ENCODE peak calls at places on chromosomes 3 and 15, in eight cellular contexts. B is MM.1S, K is HepG2, G is astrocyte, M is IMR-90, H is SK-N-SH, C is PC-3, D is Karpas-422. U is an unnamed sample.

GRCh38 chr15:89490550-89491315 is 5.7 kb downstream of the RHCG start:
- DNase-seq in B (no peak), K (no peak), G (no peak), M (no peak), H (peak; percentile 53), C (no peak), D (no peak), U (peak; percentile 60)

GRCh38 chr3:129611812-129612349 is 5.4 kb upstream of the PLXND1 start:
- DNase-seq in B (no peak), K (peak; percentile 70), G (peak; percentile 80), M (peak; percentile 49), H (no peak), C (no peak), D (no peak), U (peak; percentile 92)

GRCh38 chr3:11847607-11848006 is 922 bp upstream of the TAMM41 start:
- DNase-seq in B (peak; percentile 21), K (peak; percentile 8), G (no peak), M (no peak), H (no peak), C (peak; percentile 37), D (peak; percentile 55), U (peak; percentile 56)

GRCh38 chr15:32669870-32670623 is 28.5 kb downstream of the SCG5 start:
- DNase-seq in B (no peak), K (peak; percentile 84), G (no peak), M (peak; percentile 45), H (peak; percentile 87), C (peak; percentile 43), D (no peak), U (no peak)

GRCh38 chr3:82078246-82078645 is 316.8 kb upstream of the GBE1 start:
- DNase-seq in B (no peak), K (no peak), G (no peak), M (no peak), H (no peak), C (no peak), D (no peak), U (no peak)

GRCh38 chr3:179546814-179547241 is 15.9 kb upstream of the ACTL6A start:
- DNase-seq in B (peak; percentile 69), K (peak; percentile 43), G (no peak), M (no peak), H (no peak), C (peak; percentile 34), D (peak; percentile 17), U (peak; percentile 72)

GRCh38 chr3:16511561-16512434 is 1.7 kb downstream of the RFTN1 start:
- DNase-seq in B (no peak), K (no peak), G (peak; percentile 89), M (peak; percentile 92), H (no peak), C (no peak), D (peak; percentile 96), U (peak; percentile 53)

GRCh38 chr3:40019371-40019770 is 210.0 kb downstream of the MYRIP start:
- DNase-seq in B (no peak), K (no peak), G (no peak), M (no peak), H (no peak), C (no peak), D (no peak), U (no peak)

GRCh38 chr15:29196306-29196705 is 73.3 kb downstream of the NSMCE3 start:
- DNase-seq in B (no peak), K (no peak), G (no peak), M (no peak), H (peak; percentile 54), C (no peak), D (no peak), U (peak; percentile 59)

GRCh38 chr3:69392850-69393249 is 7.0 kb upstream of the FRMD4B start:
- DNase-seq in B (no peak), K (no peak), G (no peak), M (no peak), H (no peak), C (no peak), D (no peak), U (no peak)

GRCh38 chr15:23866832-23867231 is 179.7 kb upstream of the NDN start:
- DNase-seq in B (peak; percentile 65), K (peak; percentile 30), G (no peak), M (no peak), H (peak; percentile 24), C (peak; percentile 41), D (no peak), U (no peak)

GRCh38 chr3:160486459-160486869 is 36.9 kb upstream of the TRIM59 start:
- DNase-seq in B (peak; percentile 66), K (peak; percentile 15), G (no peak), M (peak; percentile 71), H (peak; percentile 27), C (peak; percentile 71), D (peak; percentile 79), U (no peak)

GRCh38 chr15:98907921-98908490 is 99.6 kb downstream of the PGPEP1L start:
- DNase-seq in B (no peak), K (no peak), G (no peak), M (no peak), H (no peak), C (no peak), D (no peak), U (no peak)

GRCh38 chr3:181722156-181722555 is 10.4 kb downstream of the SOX2 start:
- DNase-seq in B (no peak), K (no peak), G (no peak), M (no peak), H (no peak), C (no peak), D (no peak), U (no peak)

GRCh38 chr15:76161153-76162049 is 101.6 kb downstream of the TMEM266 start:
- DNase-seq in B (no peak), K (no peak), G (no peak), M (no peak), H (no peak), C (no peak), D (no peak), U (no peak)

GRCh38 chr15:48993411-48993810 is 29.7 kb upstream of the SHC4 start:
- DNase-seq in B (no peak), K (no peak), G (no peak), M (peak; percentile 35), H (peak; percentile 29), C (no peak), D (no peak), U (no peak)

GRCh38 chr15:48992545-48992944 is 28.8 kb upstream of the SHC4 start:
- DNase-seq in B (no peak), K (no peak), G (no peak), M (no peak), H (no peak), C (no peak), D (peak; percentile 63), U (no peak)

GRCh38 chr15:48999314-48999713 is 35.6 kb upstream of the SHC4 start:
- DNase-seq in B (no peak), K (no peak), G (no peak), M (no peak), H (no peak), C (no peak), D (no peak), U (no peak)

GRCh38 chr15:48992096-48992495 is 28.4 kb upstream of the SHC4 start:
- DNase-seq in B (no peak), K (no peak), G (no peak), M (no peak), H (no peak), C (no peak), D (no peak), U (no peak)

DNA sequence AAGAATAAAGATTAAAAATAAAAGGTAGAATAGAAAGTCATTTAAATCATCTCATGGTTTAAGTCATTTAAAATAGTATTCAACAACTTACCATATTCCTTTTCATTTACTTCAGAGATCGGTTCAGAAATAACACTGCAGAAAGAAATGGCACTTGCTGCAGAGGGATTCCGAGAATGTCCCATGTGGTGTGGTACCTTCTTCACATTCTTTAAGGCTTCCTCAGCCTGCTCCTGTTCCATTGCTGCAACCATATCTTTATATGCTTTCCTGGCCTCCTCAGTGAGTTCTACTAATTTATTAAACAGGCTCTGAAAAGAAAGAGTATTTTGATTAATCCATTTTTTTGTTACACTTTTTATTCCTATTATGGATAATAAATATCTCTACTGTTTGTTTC is 32.6 kb upstream of the SHC4 start:
- DNase-seq in B (no peak), K (no peak), G (peak; percentile 41), M (peak; percentile 33), H (no peak), C (no peak), D (no peak), U (no peak)
- H3K27ac ChIP-seq in B (no peak overlapping the region), K (no peak overlapping the region), G (no peak overlapping the region), M (no peak overlapping the region), H (no peak overlapping the region), C (no peak overlapping the region), D (no peak overlapping the region), U (no peak overlapping the region)

GRCh38 chr15:83064859-83065258 is 2.2 kb downstream of the BTBD1 start:
- DNase-seq in B (no peak), K (no peak), G (no peak), M (peak; percentile 37), H (no peak), C (peak; percentile 48), D (no peak), U (no peak)
- H3K9ac ChIP-seq in B (no peak overlapping the region), K (peak overlapping the region; percentile 90), G (peak overlapping the region; percentile 92), M (no peak overlapping the region), H (peak overlapping the region; percentile 95), C (peak overlapping the region; percentile 85), D (peak overlapping the region; percentile 97), U (peak overlapping the region; percentile 29)

GRCh38 chr3:57737840-57738239 is 18.3 kb upstream of the SLMAP start:
- DNase-seq in B (no peak), K (no peak), G (no peak), M (no peak), H (no peak), C (no peak), D (no peak), U (no peak)
- H3K36me3 ChIP-seq in B (no peaks in the 10 kb centered on the region), K (no peaks in the 10 kb centered on the region), G (no peaks in the 10 kb centered on the region), M (no peaks in the 10 kb centered on the region), H (no peaks in the 10 kb centered on the region), C (no peaks in the 10 kb centered on the region), D (no peaks in the 10 kb centered on the region), U (no peaks in the 10 kb centered on the region)

GRCh38 chr15:40892449-40893012 is 1.7 kb upstream of the VPS18 start:
- DNase-seq in B (no peak), K (no peak), G (no peak), M (no peak), H (no peak), C (no peak), D (no peak), U (peak; percentile 21)
- H3K27ac ChIP-seq in B (no peak overlapping the region), K (no peak overlapping the region), G (no peak overlapping the region), M (no peak overlapping the region), H (no peak overlapping the region), C (no peak overlapping the region), D (no peak overlapping the region), U (no peak overlapping the region)

GRCh38 chr3:30644615-30645014 is 38.2 kb downstream of the TGFBR2 start:
- DNase-seq in B (peak; percentile 48), K (no peak), G (peak; percentile 76), M (peak; percentile 79), H (no peak), C (peak; percentile 35), D (no peak), U (no peak)
- H3K9ac ChIP-seq in B (no peak overlapping the region), K (no peak overlapping the region), G (no peak overlapping the region), M (no peak overlapping the region), H (no peak overlapping the region), C (no peak overlapping the region), D (no peak overlapping the region), U (no peak overlapping the region)

U was measured in endodermal cell.